ENCODE peak calls at places on chromosomes 12 and 14, in five cellular contexts. One of them, this sample, is unnamed. For H4K20me1, the result is how much of the 10 kb centered on the place peaks cover.

GRCh38 chr12:124837958-124838803 is 25.5 kb downstream of the SCARB1 start:
- DNase-seq in GM23248: peak
- DNase-seq in PC-3: peak
- DNase-seq in GM23338: no peak
- DNase-seq in HCT116: peak
- DNase-seq in this sample: no peak

GRCh38 chr12:100554608-100555077 is 18.8 kb upstream of the GAS2L3 start:
- DNase-seq in GM23248: peak
- DNase-seq in PC-3: peak
- DNase-seq in GM23338: peak
- DNase-seq in HCT116: peak
- DNase-seq in this sample: peak

GRCh38 chr12:51815571-51815970 is 32.9 kb downstream of the FIGNL2 start:
- DNase-seq in GM23248: peak
- DNase-seq in PC-3: no peak
- DNase-seq in GM23338: peak
- DNase-seq in HCT116: no peak
- DNase-seq in this sample: peak

GRCh38 chr12:101839324-101840283 is 8.8 kb upstream of the GNPTAB start:
- DNase-seq in GM23248: peak
- DNase-seq in PC-3: peak
- DNase-seq in GM23338: peak
- DNase-seq in HCT116: peak
- DNase-seq in this sample: peak

GRCh38 chr14:63375772-63376171 is 57.0 kb upstream of the GPHB5 start:
- DNase-seq in GM23248: peak
- DNase-seq in PC-3: peak
- DNase-seq in GM23338: no peak
- DNase-seq in HCT116: no peak
- DNase-seq in this sample: no peak

GRCh38 chr12:112321277-112321676 is 61.0 kb downstream of the HECTD4 start:
- DNase-seq in GM23248: no peak
- DNase-seq in PC-3: no peak
- DNase-seq in GM23338: peak
- DNase-seq in HCT116: no peak
- DNase-seq in this sample: no peak

GRCh38 chr12:67925077-67925476 is 64.2 kb upstream of the IFNG-AS1 start:
- DNase-seq in GM23248: no peak
- DNase-seq in PC-3: peak
- DNase-seq in GM23338: no peak
- DNase-seq in HCT116: no peak
- DNase-seq in this sample: no peak

GRCh38 chr14:86243158-86243557 is 713.2 kb downstream of the FLRT2 start:
- DNase-seq in GM23248: no peak
- DNase-seq in PC-3: no peak
- DNase-seq in GM23338: no peak
- DNase-seq in HCT116: no peak
- DNase-seq in this sample: no peak

GRCh38 chr14:38089123-38089522 is 118.6 kb upstream of the SSTR1 start:
- DNase-seq in GM23248: peak
- DNase-seq in PC-3: no peak
- DNase-seq in GM23338: no peak
- DNase-seq in HCT116: no peak
- DNase-seq in this sample: no peak

GRCh38 chr14:43539210-43539609 is 967.9 kb downstream of the FSCB start:
- DNase-seq in GM23248: peak
- DNase-seq in PC-3: peak
- DNase-seq in GM23338: peak
- DNase-seq in HCT116: peak
- DNase-seq in this sample: peak

GRCh38 chr12:116133149-116133548 is 144.3 kb downstream of the MED13L start:
- DNase-seq in GM23248: peak
- DNase-seq in PC-3: peak
- DNase-seq in GM23338: no peak
- DNase-seq in HCT116: no peak
- DNase-seq in this sample: no peak

GRCh38 chr12:116339062-116339461 is 61.6 kb upstream of the MED13L start:
- DNase-seq in GM23248: no peak
- DNase-seq in PC-3: no peak
- DNase-seq in GM23338: no peak
- DNase-seq in HCT116: no peak
- DNase-seq in this sample: no peak

GRCh38 chr14:90518941-90519256 is 122.1 kb downstream of the CALM1 start:
- DNase-seq in GM23248: peak
- DNase-seq in PC-3: peak
- DNase-seq in GM23338: peak
- DNase-seq in HCT116: peak
- DNase-seq in this sample: peak

GRCh38 chr12:109910969-109911348 is 10.9 kb downstream of the TCHP start:
- DNase-seq in GM23248: peak
- DNase-seq in PC-3: peak
- DNase-seq in GM23338: peak
- DNase-seq in HCT116: peak
- DNase-seq in this sample: peak

GRCh38 chr12:80593766-80594165 is 113.7 kb upstream of the MYF6 start:
- DNase-seq in GM23248: peak
- DNase-seq in PC-3: peak
- DNase-seq in GM23338: peak
- DNase-seq in HCT116: no peak
- DNase-seq in this sample: no peak

GRCh38 chr12:62466018-62466595 is 519 bp upstream of the MON2 start:
- DNase-seq in GM23248: peak
- DNase-seq in PC-3: peak
- DNase-seq in GM23338: peak
- DNase-seq in HCT116: no peak
- DNase-seq in this sample: peak

GRCh38 chr14:23512156-23512555 is 39.4 kb downstream of the ZFHX2 start:
- DNase-seq in GM23248: peak
- DNase-seq in PC-3: no peak
- DNase-seq in GM23338: peak
- DNase-seq in HCT116: no peak
- DNase-seq in this sample: no peak

GRCh38 chr14:35121026-35121886 is 534 bp downstream of the PPP2R3C start:
- DNase-seq in GM23248: peak
- DNase-seq in PC-3: no peak
- DNase-seq in GM23338: no peak
- DNase-seq in HCT116: no peak
- DNase-seq in this sample: no peak

GRCh38 chr12:123763093-123763492 is 992 bp downstream of the DNAH10 start:
- DNase-seq in GM23248: no peak
- DNase-seq in PC-3: no peak
- DNase-seq in GM23338: peak
- DNase-seq in HCT116: no peak
- DNase-seq in this sample: peak

GRCh38 chr12:76187177-76187576 is 102.7 kb upstream of the NAP1L1 start:
- DNase-seq in GM23248: no peak
- DNase-seq in PC-3: no peak
- DNase-seq in GM23338: no peak
- DNase-seq in HCT116: no peak
- DNase-seq in this sample: no peak

GRCh38 chr12:122079532-122080081 is 1.1 kb downstream of the MLXIP start:
- DNase-seq in GM23248: peak
- DNase-seq in PC-3: no peak
- DNase-seq in GM23338: no peak
- DNase-seq in HCT116: no peak
- DNase-seq in this sample: no peak

GRCh38 chr14:90213099-90213748 is 43.1 kb upstream of the PSMC1 start:
- DNase-seq in GM23248: no peak
- DNase-seq in PC-3: no peak
- DNase-seq in GM23338: no peak
- DNase-seq in HCT116: no peak
- DNase-seq in this sample: no peak

GRCh38 chr12:7937867-7938506 is 2.0 kb upstream of the SLC2A3 start:
- DNase-seq in GM23248: peak
- DNase-seq in PC-3: no peak
- DNase-seq in GM23338: peak
- DNase-seq in HCT116: no peak
- DNase-seq in this sample: no peak

GRCh38 chr12:57461326-57461903 is 1.8 kb downstream of the GLI1 start:
- DNase-seq in GM23248: peak
- DNase-seq in PC-3: peak
- DNase-seq in GM23338: peak
- DNase-seq in HCT116: no peak
- DNase-seq in this sample: peak

GRCh38 chr14:64758711-64759554 is 54.7 kb downstream of the PLEKHG3 start:
- DNase-seq in GM23248: peak
- DNase-seq in PC-3: peak
- DNase-seq in GM23338: no peak
- DNase-seq in HCT116: no peak
- DNase-seq in this sample: no peak
- H2AFZ ChIP-seq in GM23248: no peak
- H2AFZ ChIP-seq in PC-3: no peak
- H2AFZ ChIP-seq in GM23338: no peak
- H2AFZ ChIP-seq in HCT116: no peak
- H2AFZ ChIP-seq in this sample: no peak

GRCh38 chr14:30608533-30609006 is 13.5 kb upstream of the SCFD1 start:
- DNase-seq in GM23248: peak
- DNase-seq in PC-3: peak
- DNase-seq in GM23338: no peak
- DNase-seq in HCT116: no peak
- DNase-seq in this sample: no peak

GRCh38 chr14:30607156-30607780 is 14.9 kb upstream of the SCFD1 start:
- DNase-seq in GM23248: peak
- DNase-seq in PC-3: no peak
- DNase-seq in GM23338: no peak
- DNase-seq in HCT116: no peak
- DNase-seq in this sample: no peak

GRCh38 chr14:30614155-30614554 is 8.0 kb upstream of the SCFD1 start:
- DNase-seq in GM23248: no peak
- DNase-seq in PC-3: no peak
- DNase-seq in GM23338: no peak
- DNase-seq in HCT116: no peak
- DNase-seq in this sample: no peak

GRCh38 chr14:30610719-30611388 is 11.3 kb upstream of the SCFD1 start:
- DNase-seq in GM23248: peak
- DNase-seq in PC-3: peak
- DNase-seq in GM23338: peak
- DNase-seq in HCT116: peak
- DNase-seq in this sample: no peak
- TF ChIP-seq EZH2phosphoT487 in GM23248: no peak
- TF ChIP-seq EZH2phosphoT487 in PC-3: no peak
- TF ChIP-seq EZH2phosphoT487 in GM23338: no peak
- TF ChIP-seq EZH2phosphoT487 in HCT116: no peak
- TF ChIP-seq EZH2phosphoT487 in this sample: no peak

GRCh38 chr12:132717011-132717410 is 6.4 kb downstream of the PGAM5 start:
- DNase-seq in GM23248: no peak
- DNase-seq in PC-3: no peak
- DNase-seq in GM23338: no peak
- DNase-seq in HCT116: no peak
- DNase-seq in this sample: no peak
- H4K20me1 ChIP-seq in GM23248: under half
- H4K20me1 ChIP-seq in PC-3: under half
- H4K20me1 ChIP-seq in GM23338: under half
- H4K20me1 ChIP-seq in HCT116: under half
- H4K20me1 ChIP-seq in this sample: under half

DNA sequence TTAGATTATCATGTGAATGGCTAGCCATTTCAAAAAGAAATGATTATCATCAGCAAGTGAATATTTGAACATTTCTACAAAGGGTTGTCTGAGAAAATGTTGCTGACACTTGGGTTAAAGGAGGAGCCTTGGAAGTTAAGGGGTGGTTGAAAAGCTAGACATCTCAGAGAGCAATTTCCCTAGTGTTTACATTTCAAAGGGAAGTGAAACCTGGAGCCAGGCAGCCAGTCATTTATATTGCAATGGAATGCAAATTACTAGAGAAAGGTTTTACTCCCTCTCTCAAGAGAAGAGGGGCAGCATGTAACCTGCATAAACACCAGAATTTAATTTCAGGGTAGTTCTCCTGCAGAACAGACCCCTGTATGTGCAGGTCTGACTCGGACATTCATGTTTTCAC is 279.0 kb downstream of the SLC16A7 start:
- DNase-seq in GM23248: no peak
- DNase-seq in PC-3: no peak
- DNase-seq in GM23338: peak
- DNase-seq in HCT116: no peak
- DNase-seq in this sample: no peak
- H2AFZ ChIP-seq in GM23248: no peak
- H2AFZ ChIP-seq in PC-3: no peak
- H2AFZ ChIP-seq in GM23338: no peak
- H2AFZ ChIP-seq in HCT116: no peak
- H2AFZ ChIP-seq in this sample: peak

GRCh38 chr12:54411398-54412241 is 7.4 kb downstream of the ITGA5 start:
- DNase-seq in GM23248: peak
- DNase-seq in PC-3: peak
- DNase-seq in GM23338: peak
- DNase-seq in HCT116: no peak
- DNase-seq in this sample: no peak
- TF ChIP-seq EZH2phosphoT487 in GM23248: no peak
- TF ChIP-seq EZH2phosphoT487 in PC-3: no peak
- TF ChIP-seq EZH2phosphoT487 in GM23338: no peak
- TF ChIP-seq EZH2phosphoT487 in HCT116: no peak
- TF ChIP-seq EZH2phosphoT487 in this sample: no peak

DNA sequence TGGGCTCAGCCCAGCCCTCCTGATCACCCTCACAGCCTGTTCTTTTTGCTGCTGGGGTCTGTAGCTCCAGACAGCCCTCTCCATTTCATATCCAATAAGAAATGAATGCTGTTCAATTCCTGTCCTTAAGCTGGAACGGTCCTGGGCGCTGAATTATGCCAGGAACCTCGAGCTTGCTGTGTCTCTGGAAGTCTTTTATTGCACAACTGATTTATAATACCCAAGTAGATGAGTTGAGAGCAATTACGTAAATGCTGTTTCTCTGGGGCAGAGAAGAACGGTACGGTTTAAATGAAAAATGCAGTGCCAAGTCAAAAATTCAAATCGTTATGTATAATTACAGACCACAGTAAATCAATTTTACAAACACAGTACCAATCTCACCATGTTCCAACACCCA is 161.0 kb downstream of the SAMD4A start:
- DNase-seq in GM23248: peak
- DNase-seq in PC-3: no peak
- DNase-seq in GM23338: no peak
- DNase-seq in HCT116: no peak
- DNase-seq in this sample: no peak
- H4K20me1 ChIP-seq in GM23248: under half
- H4K20me1 ChIP-seq in PC-3: under half
- H4K20me1 ChIP-seq in GM23338: under half
- H4K20me1 ChIP-seq in HCT116: under half
- H4K20me1 ChIP-seq in this sample: under half

GRCh38 chr12:14931791-14932560 is 6.4 kb downstream of the ERP27 start:
- DNase-seq in GM23248: no peak
- DNase-seq in PC-3: peak
- DNase-seq in GM23338: no peak
- DNase-seq in HCT116: no peak
- DNase-seq in this sample: no peak
- H2AFZ ChIP-seq in GM23248: peak
- H2AFZ ChIP-seq in PC-3: peak
- H2AFZ ChIP-seq in GM23338: no peak
- H2AFZ ChIP-seq in HCT116: peak
- H2AFZ ChIP-seq in this sample: no peak

GRCh38 chr12:5236022-5236421 is 192.3 kb downstream of the KCNA5 start:
- DNase-seq in GM23248: no peak
- DNase-seq in PC-3: no peak
- DNase-seq in GM23338: no peak
- DNase-seq in HCT116: no peak
- DNase-seq in this sample: no peak
- TF ChIP-seq EZH2phosphoT487 in GM23248: no peak
- TF ChIP-seq EZH2phosphoT487 in PC-3: no peak
- TF ChIP-seq EZH2phosphoT487 in GM23338: no peak
- TF ChIP-seq EZH2phosphoT487 in HCT116: no peak
- TF ChIP-seq EZH2phosphoT487 in this sample: no peak

GRCh38 chr12:92140919-92141536 is 4.6 kb downstream of the BTG1 start:
- DNase-seq in GM23248: no peak
- DNase-seq in PC-3: no peak
- DNase-seq in GM23338: no peak
- DNase-seq in HCT116: no peak
- DNase-seq in this sample: no peak
- H4K20me1 ChIP-seq in GM23248: under half
- H4K20me1 ChIP-seq in PC-3: half or more
- H4K20me1 ChIP-seq in GM23338: under half
- H4K20me1 ChIP-seq in HCT116: under half
- H4K20me1 ChIP-seq in this sample: half or more

This sample was measured in neural progenitor cell.